ENCODE peak calls at places on chromosomes 3 and 15, in eight cellular contexts. One of them, this sample, is unnamed. For H3K36me3, the result is how much of the 10 kb centered on the place peaks cover.

GRCh38 chr15:63832620-63833245 is 1.0 kb downstream of the HERC1 start:
- DNase-seq in CD8-positive, alpha-beta memory T cell: no peak
- DNase-seq in BE2C: no peak
- DNase-seq in Peyer's patch: no peak
- DNase-seq in psoas muscle: no peak
- DNase-seq in adipocyte: peak
- DNase-seq in kidney epithelial cell: no peak
- DNase-seq in spleen: no peak
- DNase-seq in this sample: no peak

GRCh38 chr15:65940618-65940909 is 71.3 kb downstream of the RAB11A start:
- DNase-seq in CD8-positive, alpha-beta memory T cell: no peak
- DNase-seq in kidney epithelial cell: peak
- DNase-seq in psoas muscle: no peak
- DNase-seq in adipocyte: peak
- DNase-seq in BE2C: no peak
- DNase-seq in spleen: no peak
- DNase-seq in Peyer's patch: no peak
- DNase-seq in this sample: no peak

GRCh38 chr3:65871305-65872141 is 167.2 kb downstream of the MAGI1 start:
- DNase-seq in psoas muscle: peak
- DNase-seq in adipocyte: no peak
- DNase-seq in spleen: no peak
- DNase-seq in BE2C: peak
- DNase-seq in kidney epithelial cell: peak
- DNase-seq in Peyer's patch: peak
- DNase-seq in CD8-positive, alpha-beta memory T cell: no peak
- DNase-seq in this sample: no peak

GRCh38 chr3:1600206-1600605 is 498.5 kb upstream of the CNTN4 start:
- DNase-seq in BE2C: no peak
- DNase-seq in spleen: peak
- DNase-seq in kidney epithelial cell: no peak
- DNase-seq in psoas muscle: no peak
- DNase-seq in Peyer's patch: no peak
- DNase-seq in CD8-positive, alpha-beta memory T cell: no peak
- DNase-seq in adipocyte: no peak
- DNase-seq in this sample: no peak

GRCh38 chr15:30042556-30042955 is 40.2 kb upstream of the GOLGA8J start:
- DNase-seq in BE2C: no peak
- DNase-seq in Peyer's patch: no peak
- DNase-seq in adipocyte: no peak
- DNase-seq in kidney epithelial cell: no peak
- DNase-seq in psoas muscle: no peak
- DNase-seq in CD8-positive, alpha-beta memory T cell: no peak
- DNase-seq in spleen: no peak
- DNase-seq in this sample: no peak

GRCh38 chr15:53458736-53459135 is 300.7 kb downstream of the WDR72 start:
- DNase-seq in CD8-positive, alpha-beta memory T cell: no peak
- DNase-seq in psoas muscle: no peak
- DNase-seq in adipocyte: no peak
- DNase-seq in BE2C: no peak
- DNase-seq in Peyer's patch: no peak
- DNase-seq in kidney epithelial cell: no peak
- DNase-seq in spleen: no peak
- DNase-seq in this sample: no peak

GRCh38 chr3:156274791-156275190 is 154.4 kb downstream of the KCNAB1 start:
- DNase-seq in spleen: no peak
- DNase-seq in kidney epithelial cell: no peak
- DNase-seq in psoas muscle: no peak
- DNase-seq in CD8-positive, alpha-beta memory T cell: no peak
- DNase-seq in BE2C: no peak
- DNase-seq in adipocyte: no peak
- DNase-seq in Peyer's patch: no peak
- DNase-seq in this sample: no peak

GRCh38 chr15:61115679-61116078 is 113.4 kb downstream of the RORA start:
- DNase-seq in Peyer's patch: no peak
- DNase-seq in CD8-positive, alpha-beta memory T cell: no peak
- DNase-seq in adipocyte: no peak
- DNase-seq in psoas muscle: no peak
- DNase-seq in spleen: no peak
- DNase-seq in BE2C: no peak
- DNase-seq in kidney epithelial cell: no peak
- DNase-seq in this sample: no peak

GRCh38 chr3:28575748-28576589 is 227.3 kb upstream of the AZI2 start:
- DNase-seq in kidney epithelial cell: no peak
- DNase-seq in psoas muscle: peak
- DNase-seq in BE2C: peak
- DNase-seq in CD8-positive, alpha-beta memory T cell: no peak
- DNase-seq in Peyer's patch: no peak
- DNase-seq in spleen: no peak
- DNase-seq in adipocyte: peak
- DNase-seq in this sample: no peak

GRCh38 chr3:35950045-35950444 is 310.7 kb downstream of the ARPP21 start:
- DNase-seq in CD8-positive, alpha-beta memory T cell: no peak
- DNase-seq in psoas muscle: no peak
- DNase-seq in adipocyte: no peak
- DNase-seq in BE2C: no peak
- DNase-seq in kidney epithelial cell: no peak
- DNase-seq in Peyer's patch: no peak
- DNase-seq in spleen: no peak
- DNase-seq in this sample: no peak

GRCh38 chr15:74569731-74570070 is 28.7 kb downstream of the ARID3B start:
- DNase-seq in Peyer's patch: no peak
- DNase-seq in psoas muscle: no peak
- DNase-seq in CD8-positive, alpha-beta memory T cell: no peak
- DNase-seq in BE2C: no peak
- DNase-seq in adipocyte: no peak
- DNase-seq in kidney epithelial cell: no peak
- DNase-seq in spleen: no peak
- DNase-seq in this sample: no peak

GRCh38 chr15:86231864-86232801 is 152.5 kb downstream of the AGBL1 start:
- DNase-seq in kidney epithelial cell: no peak
- DNase-seq in BE2C: peak
- DNase-seq in CD8-positive, alpha-beta memory T cell: peak
- DNase-seq in psoas muscle: peak
- DNase-seq in adipocyte: no peak
- DNase-seq in Peyer's patch: peak
- DNase-seq in spleen: no peak
- DNase-seq in this sample: no peak

GRCh38 chr3:197010556-197011351 is 18.9 kb downstream of the MELTF start:
- DNase-seq in psoas muscle: no peak
- DNase-seq in BE2C: peak
- DNase-seq in adipocyte: no peak
- DNase-seq in Peyer's patch: no peak
- DNase-seq in spleen: no peak
- DNase-seq in kidney epithelial cell: no peak
- DNase-seq in CD8-positive, alpha-beta memory T cell: peak
- DNase-seq in this sample: no peak

GRCh38 chr15:38440353-38441129 is 13.4 kb upstream of the FAM98B start:
- DNase-seq in Peyer's patch: peak
- DNase-seq in kidney epithelial cell: no peak
- DNase-seq in CD8-positive, alpha-beta memory T cell: peak
- DNase-seq in BE2C: peak
- DNase-seq in adipocyte: peak
- DNase-seq in psoas muscle: no peak
- DNase-seq in spleen: peak
- DNase-seq in this sample: peak

DNA sequence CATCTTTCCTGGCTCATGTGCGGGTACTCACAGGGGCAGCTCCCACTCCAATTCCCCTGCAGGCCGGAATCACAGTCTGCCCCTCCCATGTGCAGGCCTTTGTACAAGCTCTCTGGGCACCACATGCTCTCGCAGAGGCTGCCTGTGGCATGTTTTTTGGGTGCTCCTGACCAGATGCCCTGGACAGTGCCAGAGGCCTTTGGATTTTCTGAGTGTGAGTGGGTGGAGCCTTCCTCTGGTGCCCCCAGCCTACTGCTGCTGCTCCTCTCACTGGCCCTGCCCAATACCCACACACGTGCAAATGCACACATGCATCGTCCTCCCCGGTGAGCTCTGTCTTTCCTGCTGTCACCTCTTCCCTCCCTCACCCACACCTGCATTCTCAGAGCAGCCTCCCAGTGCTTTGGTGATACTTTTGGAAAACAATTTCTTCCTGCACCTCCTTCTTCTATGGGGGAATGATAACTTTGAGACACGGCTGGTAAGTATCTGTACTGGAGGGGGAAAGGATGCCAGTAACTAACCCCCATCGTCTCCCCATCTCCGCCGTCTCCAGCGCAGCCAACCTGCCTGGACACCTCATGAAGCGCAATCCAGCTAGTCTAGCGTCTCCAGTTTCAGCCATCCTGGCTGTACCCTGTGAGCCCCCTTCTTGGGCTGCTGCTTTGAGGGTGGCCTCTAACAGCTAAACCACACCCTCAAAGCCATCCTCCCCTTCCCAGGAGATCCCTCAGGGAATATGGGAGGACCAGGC is 229.4 kb upstream of the TOPAZ1 start:
- DNase-seq in Peyer's patch: no peak
- DNase-seq in psoas muscle: no peak
- DNase-seq in CD8-positive, alpha-beta memory T cell: no peak
- DNase-seq in kidney epithelial cell: no peak
- DNase-seq in BE2C: no peak
- DNase-seq in spleen: no peak
- DNase-seq in adipocyte: no peak
- DNase-seq in this sample: no peak
- H3K4me3 ChIP-seq in Peyer's patch: no peak
- H3K4me3 ChIP-seq in psoas muscle: no peak
- H3K4me3 ChIP-seq in CD8-positive, alpha-beta memory T cell: no peak
- H3K4me3 ChIP-seq in kidney epithelial cell: no peak
- H3K4me3 ChIP-seq in BE2C: no peak
- H3K4me3 ChIP-seq in spleen: no peak
- H3K4me3 ChIP-seq in adipocyte: no peak
- H3K4me3 ChIP-seq in this sample: no peak

DNA sequence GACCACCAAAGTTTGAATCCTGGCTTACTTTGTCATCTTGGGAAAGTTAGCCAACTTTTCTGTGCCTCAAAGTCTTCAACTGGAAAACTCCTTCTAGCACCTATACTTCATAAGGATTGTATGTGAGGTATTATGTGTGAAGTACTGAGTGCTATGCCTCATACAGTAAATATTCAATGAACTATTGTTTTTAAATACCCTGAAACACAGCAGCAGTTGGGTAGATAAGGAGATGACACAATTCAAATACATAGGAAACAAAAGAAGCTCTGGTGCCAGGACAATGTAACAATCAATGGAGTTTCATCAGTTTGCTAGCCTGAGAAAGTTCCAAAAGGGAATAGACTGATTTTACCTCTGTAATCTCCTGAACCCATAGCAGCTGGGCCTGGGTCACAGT is 43.3 kb downstream of the TUBGCP4 start:
- DNase-seq in CD8-positive, alpha-beta memory T cell: no peak
- DNase-seq in adipocyte: no peak
- DNase-seq in BE2C: no peak
- DNase-seq in kidney epithelial cell: no peak
- DNase-seq in Peyer's patch: no peak
- DNase-seq in psoas muscle: no peak
- DNase-seq in spleen: no peak
- DNase-seq in this sample: no peak
- H3K36me3 ChIP-seq in CD8-positive, alpha-beta memory T cell: under half
- H3K36me3 ChIP-seq in adipocyte: half or more
- H3K36me3 ChIP-seq in BE2C: half or more
- H3K36me3 ChIP-seq in kidney epithelial cell: under half
- H3K36me3 ChIP-seq in Peyer's patch: under half
- H3K36me3 ChIP-seq in psoas muscle: half or more
- H3K36me3 ChIP-seq in spleen: half or more
- H3K36me3 ChIP-seq in this sample: under half

DNA sequence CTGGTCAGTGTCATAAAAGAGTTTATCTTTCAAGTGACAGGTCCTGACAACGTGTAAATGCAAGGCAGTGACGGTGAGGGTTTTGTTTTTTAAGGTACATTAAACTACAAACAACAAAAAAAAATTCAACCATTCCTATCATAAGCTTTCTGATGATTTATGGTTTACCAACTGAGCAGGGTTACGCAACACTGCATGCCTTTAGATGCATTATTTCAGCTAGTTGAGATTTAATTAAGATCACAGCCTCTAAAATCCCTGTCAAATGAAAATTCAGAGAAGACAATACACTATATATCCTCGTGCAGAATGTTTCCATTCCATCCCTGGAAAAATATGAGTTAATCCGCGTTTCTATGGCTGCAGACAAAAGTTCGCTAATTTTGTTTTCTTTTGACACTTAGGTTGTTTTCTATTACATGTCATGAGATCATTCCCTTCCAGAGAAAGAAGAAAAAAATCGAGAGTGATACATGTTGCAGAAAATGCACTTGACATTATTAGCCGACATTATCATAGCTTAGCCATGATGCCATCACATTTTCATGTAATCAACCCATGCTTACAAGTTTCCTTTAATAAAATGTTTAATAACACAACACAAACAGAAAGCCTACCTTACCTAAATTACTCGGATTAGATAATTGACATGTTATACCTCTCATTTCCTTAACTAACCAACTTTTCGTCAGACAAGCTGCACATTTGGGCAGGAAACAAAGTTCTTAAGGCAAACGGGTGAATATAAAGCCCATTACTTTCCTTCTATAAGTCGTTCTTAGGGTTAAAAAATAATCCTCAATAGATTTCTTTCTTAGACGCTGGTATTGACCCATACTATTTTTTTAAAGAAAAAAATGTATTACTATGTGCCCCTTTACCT is 521.2 kb downstream of the FOXP1 start:
- DNase-seq in spleen: no peak
- DNase-seq in CD8-positive, alpha-beta memory T cell: no peak
- DNase-seq in BE2C: no peak
- DNase-seq in kidney epithelial cell: no peak
- DNase-seq in adipocyte: peak
- DNase-seq in Peyer's patch: no peak
- DNase-seq in psoas muscle: no peak
- DNase-seq in this sample: no peak
- H3K4me3 ChIP-seq in spleen: peak
- H3K4me3 ChIP-seq in CD8-positive, alpha-beta memory T cell: peak
- H3K4me3 ChIP-seq in BE2C: no peak
- H3K4me3 ChIP-seq in kidney epithelial cell: peak
- H3K4me3 ChIP-seq in adipocyte: peak
- H3K4me3 ChIP-seq in Peyer's patch: peak
- H3K4me3 ChIP-seq in psoas muscle: peak
- H3K4me3 ChIP-seq in this sample: no peak

GRCh38 chr3:64588381-64588780 is 99.4 kb downstream of the ADAMTS9 start:
- DNase-seq in adipocyte: no peak
- DNase-seq in BE2C: no peak
- DNase-seq in spleen: no peak
- DNase-seq in Peyer's patch: no peak
- DNase-seq in psoas muscle: no peak
- DNase-seq in CD8-positive, alpha-beta memory T cell: no peak
- DNase-seq in kidney epithelial cell: no peak
- DNase-seq in this sample: no peak

GRCh38 chr3:64593350-64593749 is 94.5 kb downstream of the ADAMTS9 start:
- DNase-seq in kidney epithelial cell: no peak
- DNase-seq in spleen: no peak
- DNase-seq in CD8-positive, alpha-beta memory T cell: no peak
- DNase-seq in BE2C: no peak
- DNase-seq in adipocyte: no peak
- DNase-seq in Peyer's patch: no peak
- DNase-seq in psoas muscle: no peak
- DNase-seq in this sample: no peak

GRCh38 chr3:64594129-64594528 is 93.7 kb downstream of the ADAMTS9 start:
- DNase-seq in spleen: no peak
- DNase-seq in kidney epithelial cell: no peak
- DNase-seq in psoas muscle: no peak
- DNase-seq in BE2C: no peak
- DNase-seq in CD8-positive, alpha-beta memory T cell: no peak
- DNase-seq in Peyer's patch: no peak
- DNase-seq in adipocyte: no peak
- DNase-seq in this sample: no peak

GRCh38 chr3:64595253-64595694 is 92.5 kb downstream of the ADAMTS9 start:
- DNase-seq in psoas muscle: peak
- DNase-seq in Peyer's patch: no peak
- DNase-seq in BE2C: no peak
- DNase-seq in adipocyte: peak
- DNase-seq in spleen: no peak
- DNase-seq in CD8-positive, alpha-beta memory T cell: no peak
- DNase-seq in kidney epithelial cell: peak
- DNase-seq in this sample: no peak

GRCh38 chr3:64591606-64592005 is 96.2 kb downstream of the ADAMTS9 start:
- DNase-seq in BE2C: no peak
- DNase-seq in adipocyte: no peak
- DNase-seq in spleen: no peak
- DNase-seq in kidney epithelial cell: no peak
- DNase-seq in Peyer's patch: no peak
- DNase-seq in CD8-positive, alpha-beta memory T cell: no peak
- DNase-seq in psoas muscle: no peak
- DNase-seq in this sample: no peak
- H3K36me3 ChIP-seq in BE2C: under half
- H3K36me3 ChIP-seq in adipocyte: under half
- H3K36me3 ChIP-seq in spleen: under half
- H3K36me3 ChIP-seq in kidney epithelial cell: under half
- H3K36me3 ChIP-seq in Peyer's patch: under half
- H3K36me3 ChIP-seq in CD8-positive, alpha-beta memory T cell: under half
- H3K36me3 ChIP-seq in psoas muscle: under half
- H3K36me3 ChIP-seq in this sample: under half

This sample was measured in GM06990.